ENCODE peak calls at places on chromosomes 3 and 15, in four cellular contexts. One of them, this sample, is unnamed.
A peak's percentile ranks its signal among the peaks of the same experiment; 100 is the strongest.

GRCh38 chr3:101995371-101996046 is 146.2 kb downstream of the NFKBIZ start:
- DNase-seq in HCT116: no peak
- DNase-seq in HepG2: no peak
- DNase-seq in K562: no peak
- DNase-seq in this sample: no peak

GRCh38 chr3:139610886-139611285 is 66.9 kb downstream of the NMNAT3 start:
- DNase-seq in HCT116: no peak
- DNase-seq in HepG2: no peak
- DNase-seq in K562: no peak
- DNase-seq in this sample: no peak

GRCh38 chr15:62888628-62889027 is 153.9 kb upstream of the TPM1 start:
- DNase-seq in HCT116: no peak
- DNase-seq in HepG2: no peak
- DNase-seq in K562: no peak
- DNase-seq in this sample: no peak

GRCh38 chr3:15541371-15541770 is 19.9 kb upstream of the COLQ start:
- DNase-seq in HCT116: no peak
- DNase-seq in HepG2: no peak
- DNase-seq in K562: no peak
- DNase-seq in this sample: no peak

GRCh38 chr15:45690581-45691260 is 55.9 kb downstream of the SQOR start:
- DNase-seq in HCT116: no peak
- DNase-seq in HepG2: no peak
- DNase-seq in K562: no peak
- DNase-seq in this sample: no peak

GRCh38 chr3:24100694-24101402 is 155.8 kb downstream of the NR1D2 start:
- DNase-seq in HCT116: no peak
- DNase-seq in HepG2: peak; percentile 50
- DNase-seq in K562: no peak
- DNase-seq in this sample: no peak

GRCh38 chr3:118108769-118109168 is 925.9 kb downstream of the IGSF11 start:
- DNase-seq in HCT116: no peak
- DNase-seq in HepG2: no peak
- DNase-seq in K562: no peak
- DNase-seq in this sample: no peak

GRCh38 chr3:151838574-151839312 is 24.8 kb downstream of the AADAC start:
- DNase-seq in HCT116: peak; percentile 75
- DNase-seq in HepG2: peak; percentile 77
- DNase-seq in K562: peak; percentile 52
- DNase-seq in this sample: peak; percentile 33

GRCh38 chr15:60589253-60589652 is 110.3 kb upstream of the ICE2 start:
- DNase-seq in HCT116: no peak
- DNase-seq in HepG2: no peak
- DNase-seq in K562: no peak
- DNase-seq in this sample: no peak

GRCh38 chr3:4687167-4687566 is 194.0 kb downstream of the ITPR1 start:
- DNase-seq in HCT116: no peak
- DNase-seq in HepG2: peak; percentile 25
- DNase-seq in K562: peak; percentile 33
- DNase-seq in this sample: no peak

GRCh38 chr3:57078366-57079220 is 18.1 kb downstream of the SPATA12 start:
- DNase-seq in HCT116: no peak
- DNase-seq in HepG2: peak; percentile 30
- DNase-seq in K562: peak; percentile 56
- DNase-seq in this sample: no peak

GRCh38 chr3:193883551-193883950 is 252.4 kb upstream of the HES1 start:
- DNase-seq in HCT116: no peak
- DNase-seq in HepG2: no peak
- DNase-seq in K562: no peak
- DNase-seq in this sample: no peak

GRCh38 chr3:131348911-131349310 is 32.7 kb upstream of the NUDT16 start:
- DNase-seq in HCT116: no peak
- DNase-seq in HepG2: no peak
- DNase-seq in K562: no peak
- DNase-seq in this sample: no peak

GRCh38 chr3:44208086-44208485 is 33.6 kb upstream of the TOPAZ1 start:
- DNase-seq in HCT116: no peak
- DNase-seq in HepG2: no peak
- DNase-seq in K562: no peak
- DNase-seq in this sample: no peak

GRCh38 chr15:64895285-64896065 is 16.2 kb upstream of the ANKDD1A start:
- DNase-seq in HCT116: no peak
- DNase-seq in HepG2: no peak
- DNase-seq in K562: no peak
- DNase-seq in this sample: no peak

GRCh38 chr15:64754663-64755426 is 20.5 kb downstream of the RBPMS2 start:
- DNase-seq in HCT116: no peak
- DNase-seq in HepG2: no peak
- DNase-seq in K562: no peak
- DNase-seq in this sample: no peak

GRCh38 chr3:132843851-132844565 is 121.8 kb upstream of the NPHP3 start:
- DNase-seq in HCT116: no peak
- DNase-seq in HepG2: no peak
- DNase-seq in K562: no peak
- DNase-seq in this sample: no peak

GRCh38 chr15:42118650-42119531 is 24.5 kb upstream of the PLA2G4D start:
- DNase-seq in HCT116: no peak
- DNase-seq in HepG2: no peak
- DNase-seq in K562: no peak
- DNase-seq in this sample: no peak

GRCh38 chr15:48966595-48967301 is 3.0 kb upstream of the SHC4 start:
- DNase-seq in HCT116: no peak
- DNase-seq in HepG2: no peak
- DNase-seq in K562: no peak
- DNase-seq in this sample: no peak

GRCh38 chr3:83426311-83426710 is 1532.5 kb upstream of the CADM2 start:
- DNase-seq in HCT116: no peak
- DNase-seq in HepG2: peak; percentile 1
- DNase-seq in K562: no peak
- DNase-seq in this sample: no peak

GRCh38 chr3:133127381-133127780 is 89.2 kb downstream of the TMEM108 start:
- DNase-seq in HCT116: no peak
- DNase-seq in HepG2: no peak
- DNase-seq in K562: no peak
- DNase-seq in this sample: no peak

GRCh38 chr15:38217181-38217580 is 35.5 kb upstream of the SPRED1 start:
- DNase-seq in HCT116: no peak
- DNase-seq in HepG2: no peak
- DNase-seq in K562: no peak
- DNase-seq in this sample: peak; percentile 18

GRCh38 chr3:40118031-40118610 is 191.4 kb upstream of the EIF1B start:
- DNase-seq in HCT116: no peak
- DNase-seq in HepG2: no peak
- DNase-seq in K562: no peak
- DNase-seq in this sample: no peak

GRCh38 chr3:46948830-46949671 is 27.5 kb downstream of the CCDC12 start:
- DNase-seq in HCT116: no peak
- DNase-seq in HepG2: peak; percentile 72
- DNase-seq in K562: no peak
- DNase-seq in this sample: no peak

GRCh38 chr3:140854961-140855360 is 86.7 kb upstream of the SLC25A36 start:
- DNase-seq in HCT116: no peak
- DNase-seq in HepG2: no peak
- DNase-seq in K562: no peak
- DNase-seq in this sample: no peak

GRCh38 chr3:155102329-155102728 is 22.2 kb downstream of the MME start:
- DNase-seq in HCT116: no peak
- DNase-seq in HepG2: no peak
- DNase-seq in K562: no peak
- DNase-seq in this sample: no peak

GRCh38 chr3:177452487-177452886 is 255.2 kb upstream of the TBL1XR1 start:
- DNase-seq in HCT116: no peak
- DNase-seq in HepG2: no peak
- DNase-seq in K562: no peak
- DNase-seq in this sample: no peak

GRCh38 chr3:14096742-14097141 is 27.9 kb downstream of the CHCHD4 start:
- DNase-seq in HCT116: no peak
- DNase-seq in HepG2: no peak
- DNase-seq in K562: no peak
- DNase-seq in this sample: no peak

GRCh38 chr15:70099966-70100494 is 2.3 kb upstream of the TLE3 start:
- DNase-seq in HCT116: peak; percentile 13
- DNase-seq in HepG2: no peak
- DNase-seq in K562: no peak
- DNase-seq in this sample: no peak

GRCh38 chr3:29128004-29128403 is 152.9 kb upstream of the RBMS3 start:
- DNase-seq in HCT116: no peak
- DNase-seq in HepG2: no peak
- DNase-seq in K562: no peak
- DNase-seq in this sample: no peak

GRCh38 chr3:161273589-161274218 is 52.6 kb downstream of the NMD3 start:
- DNase-seq in HCT116: peak; percentile 33
- DNase-seq in HepG2: peak; percentile 28
- DNase-seq in K562: peak; percentile 18
- DNase-seq in this sample: no peak

GRCh38 chr3:131610174-131610573 is 107.4 kb upstream of the MRPL3 start:
- DNase-seq in HCT116: no peak
- DNase-seq in HepG2: no peak
- DNase-seq in K562: no peak
- DNase-seq in this sample: no peak

GRCh38 chr3:99504258-99504657 is 134.1 kb upstream of the COL8A1 start:
- DNase-seq in HCT116: no peak
- DNase-seq in HepG2: peak; percentile 69
- DNase-seq in K562: no peak
- DNase-seq in this sample: no peak

GRCh38 chr3:15659254-15659975 is 57.9 kb downstream of the BTD start:
- DNase-seq in HCT116: no peak
- DNase-seq in HepG2: no peak
- DNase-seq in K562: no peak
- DNase-seq in this sample: no peak

GRCh38 chr15:76203346-76203745 is 107.9 kb downstream of the ETFA start:
- DNase-seq in HCT116: no peak
- DNase-seq in HepG2: no peak
- DNase-seq in K562: no peak
- DNase-seq in this sample: no peak

GRCh38 chr3:186998937-186999368 is 68.6 kb downstream of the ST6GAL1 start:
- DNase-seq in HCT116: no peak
- DNase-seq in HepG2: no peak
- DNase-seq in K562: no peak
- DNase-seq in this sample: no peak

GRCh38 chr3:186997061-186998054 is 67.0 kb downstream of the ST6GAL1 start:
- DNase-seq in HCT116: no peak
- DNase-seq in HepG2: no peak
- DNase-seq in K562: peak; percentile 37
- DNase-seq in this sample: no peak

GRCh38 chr3:186996356-186996755 is 66.0 kb downstream of the ST6GAL1 start:
- DNase-seq in HCT116: no peak
- DNase-seq in HepG2: no peak
- DNase-seq in K562: no peak
- DNase-seq in this sample: no peak

GRCh38 chr3:187002915-187003314 is 72.6 kb downstream of the ST6GAL1 start:
- DNase-seq in HCT116: no peak
- DNase-seq in HepG2: no peak
- DNase-seq in K562: no peak
- DNase-seq in this sample: no peak

GRCh38 chr3:187000711-187001151 is 70.4 kb downstream of the ST6GAL1 start:
- DNase-seq in HCT116: no peak
- DNase-seq in HepG2: no peak
- DNase-seq in K562: no peak
- DNase-seq in this sample: no peak
- H3K4me3 ChIP-seq in HCT116: no peak overlapping the region
- H3K4me3 ChIP-seq in HepG2: no peak overlapping the region
- H3K4me3 ChIP-seq in K562: no peak overlapping the region
- H3K4me3 ChIP-seq in this sample: no peak overlapping the region

GRCh38 chr3:55549172-55549571 is 62.1 kb upstream of the WNT5A start:
- DNase-seq in HCT116: no peak
- DNase-seq in HepG2: no peak
- DNase-seq in K562: peak; percentile 6
- DNase-seq in this sample: no peak
- TF ChIP-seq TCF7L2 in HCT116: no peak
- TF ChIP-seq TCF7L2 in HepG2: no peak
- TF ChIP-seq TCF7L2 in K562: no peak
- TF ChIP-seq TCF7L2 in this sample: no peak

DNA sequence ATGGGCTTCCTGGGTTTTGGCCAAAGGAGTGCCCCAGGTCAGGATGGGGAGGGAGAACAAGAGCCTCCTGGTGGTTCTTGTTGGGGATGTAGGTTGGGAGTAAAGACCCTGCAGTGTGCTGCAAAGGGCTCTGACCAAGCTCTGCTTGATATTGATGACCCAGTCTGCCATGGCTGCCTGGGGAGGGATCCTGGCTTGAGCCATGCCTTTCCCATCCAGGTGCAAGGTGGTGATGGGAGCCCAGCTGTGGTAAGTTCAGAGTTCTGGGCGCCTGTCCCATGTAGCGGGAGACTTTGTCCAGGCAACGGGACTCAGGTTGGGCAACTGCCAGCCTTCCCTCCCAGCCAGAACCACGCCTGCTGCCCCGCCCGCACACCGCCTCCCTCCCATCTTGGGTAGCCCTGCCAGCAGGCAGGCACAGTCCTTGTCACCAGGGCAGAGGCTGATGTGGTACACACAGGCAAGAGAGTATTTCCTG is 2.6 kb downstream of the GNAI2 start:
- DNase-seq in HCT116: no peak
- DNase-seq in HepG2: peak; percentile 45
- DNase-seq in K562: no peak
- DNase-seq in this sample: no peak
- H3K4me3 ChIP-seq in HCT116: peak overlapping the region; percentile 80
- H3K4me3 ChIP-seq in HepG2: no peak overlapping the region
- H3K4me3 ChIP-seq in K562: no peak overlapping the region
- H3K4me3 ChIP-seq in this sample: peak overlapping the region; percentile 83

DNA sequence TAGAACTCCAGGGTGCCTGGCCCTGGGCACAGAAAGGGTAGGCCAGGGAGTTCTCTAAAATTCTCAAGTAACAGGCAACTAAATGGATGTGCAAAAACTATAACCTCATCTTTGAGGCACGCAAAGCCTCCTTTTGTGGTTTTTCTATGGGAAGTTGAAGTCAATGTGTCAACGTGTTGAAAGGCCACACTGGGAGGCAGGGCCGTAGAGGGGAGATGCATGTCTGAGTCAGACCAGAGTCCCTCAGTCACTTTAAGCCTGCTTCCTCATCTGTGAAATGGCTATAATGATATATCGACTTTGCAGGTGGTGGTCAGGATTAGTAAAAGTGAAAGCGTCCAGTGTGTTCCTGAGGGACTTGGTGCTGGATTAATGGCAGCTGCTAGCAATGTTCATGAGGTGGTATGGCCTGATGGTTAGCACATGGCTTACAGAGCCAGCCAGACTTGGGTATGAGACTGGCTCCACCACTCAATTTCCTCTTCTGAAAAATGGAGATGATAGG is 17.0 kb downstream of the TGM5 start:
- DNase-seq in HCT116: no peak
- DNase-seq in HepG2: no peak
- DNase-seq in K562: no peak
- DNase-seq in this sample: no peak
- TF ChIP-seq TCF7L2 in HCT116: no peak
- TF ChIP-seq TCF7L2 in HepG2: no peak
- TF ChIP-seq TCF7L2 in K562: no peak
- TF ChIP-seq TCF7L2 in this sample: no peak

This sample was measured in Panc1.